ENCODE peak calls at places on chromosomes 16 and 17, in six cellular contexts. One of them, this sample, is unnamed.

GRCh38 chr16:11566398-11566797 is 20.3 kb downstream of the LITAF start:
- DNase-seq in SK-N-SH: no peak
- DNase-seq in HCT116: no peak
- DNase-seq in GM12878: no peak
- DNase-seq in K562: no peak
- DNase-seq in HepG2: no peak
- DNase-seq in this sample: no peak

GRCh38 chr16:34802396-34802795 is 1343.0 kb downstream of the TP53TG3F start:
- DNase-seq in SK-N-SH: peak
- DNase-seq in HCT116: no peak
- DNase-seq in GM12878: no peak
- DNase-seq in K562: no peak
- DNase-seq in HepG2: no peak
- DNase-seq in this sample: no peak

GRCh38 chr17:76432712-76433336 is 20.1 kb downstream of the UBE2O start:
- DNase-seq in SK-N-SH: no peak
- DNase-seq in HCT116: peak
- DNase-seq in GM12878: no peak
- DNase-seq in K562: no peak
- DNase-seq in HepG2: peak
- DNase-seq in this sample: no peak

GRCh38 chr16:11604783-11605563 is 18.3 kb upstream of the LITAF start:
- DNase-seq in SK-N-SH: no peak
- DNase-seq in HCT116: no peak
- DNase-seq in GM12878: no peak
- DNase-seq in K562: no peak
- DNase-seq in HepG2: no peak
- DNase-seq in this sample: no peak

GRCh38 chr16:6947291-6947690 is 385.4 kb upstream of the RBFOX1 start:
- DNase-seq in SK-N-SH: no peak
- DNase-seq in HCT116: no peak
- DNase-seq in GM12878: no peak
- DNase-seq in K562: no peak
- DNase-seq in HepG2: no peak
- DNase-seq in this sample: no peak

GRCh38 chr16:66717112-66717675 is 20.7 kb upstream of the CMTM4 start:
- DNase-seq in SK-N-SH: peak
- DNase-seq in HCT116: no peak
- DNase-seq in GM12878: no peak
- DNase-seq in K562: peak
- DNase-seq in HepG2: peak
- DNase-seq in this sample: no peak

GRCh38 chr16:29774730-29775129 is 3.3 kb upstream of the ZG16 start:
- DNase-seq in SK-N-SH: no peak
- DNase-seq in HCT116: no peak
- DNase-seq in GM12878: no peak
- DNase-seq in K562: no peak
- DNase-seq in HepG2: no peak
- DNase-seq in this sample: no peak

GRCh38 chr17:8696951-8697745 is 47.5 kb downstream of the CCDC42 start:
- DNase-seq in SK-N-SH: peak
- DNase-seq in HCT116: no peak
- DNase-seq in GM12878: no peak
- DNase-seq in K562: no peak
- DNase-seq in HepG2: peak
- DNase-seq in this sample: no peak

GRCh38 chr16:69485816-69486215 is 61.4 kb downstream of the CYB5B start:
- DNase-seq in SK-N-SH: no peak
- DNase-seq in HCT116: no peak
- DNase-seq in GM12878: no peak
- DNase-seq in K562: no peak
- DNase-seq in HepG2: no peak
- DNase-seq in this sample: no peak

GRCh38 chr17:63274156-63274555 is 171.9 kb downstream of the CYB561 start:
- DNase-seq in SK-N-SH: no peak
- DNase-seq in HCT116: peak
- DNase-seq in GM12878: no peak
- DNase-seq in K562: no peak
- DNase-seq in HepG2: no peak
- DNase-seq in this sample: no peak

GRCh38 chr17:44924107-44924544 is 8.8 kb upstream of the GFAP start:
- DNase-seq in SK-N-SH: no peak
- DNase-seq in HCT116: no peak
- DNase-seq in GM12878: no peak
- DNase-seq in K562: no peak
- DNase-seq in HepG2: no peak
- DNase-seq in this sample: no peak

GRCh38 chr17:19338031-19338990 is 24.2 kb downstream of the B9D1 start:
- DNase-seq in SK-N-SH: peak
- DNase-seq in HCT116: no peak
- DNase-seq in GM12878: no peak
- DNase-seq in K562: peak
- DNase-seq in HepG2: peak
- DNase-seq in this sample: no peak

GRCh38 chr16:399278-400019 is 2.2 kb upstream of the DECR2 start:
- DNase-seq in SK-N-SH: no peak
- DNase-seq in HCT116: no peak
- DNase-seq in GM12878: no peak
- DNase-seq in K562: no peak
- DNase-seq in HepG2: no peak
- DNase-seq in this sample: no peak

GRCh38 chr16:50941651-50942050 is 199.8 kb downstream of the CYLD start:
- DNase-seq in SK-N-SH: no peak
- DNase-seq in HCT116: no peak
- DNase-seq in GM12878: no peak
- DNase-seq in K562: no peak
- DNase-seq in HepG2: no peak
- DNase-seq in this sample: no peak

GRCh38 chr16:11841026-11841425 is 10.3 kb downstream of the RSL1D1 start:
- DNase-seq in SK-N-SH: no peak
- DNase-seq in HCT116: no peak
- DNase-seq in GM12878: no peak
- DNase-seq in K562: no peak
- DNase-seq in HepG2: no peak
- DNase-seq in this sample: no peak

GRCh38 chr17:31489295-31490018 is 98.0 kb downstream of the RAB11FIP4 start:
- DNase-seq in SK-N-SH: no peak
- DNase-seq in HCT116: peak
- DNase-seq in GM12878: no peak
- DNase-seq in K562: peak
- DNase-seq in HepG2: peak
- DNase-seq in this sample: no peak

GRCh38 chr17:8894673-8895578 is 27.5 kb upstream of the PIK3R6 start:
- DNase-seq in SK-N-SH: peak
- DNase-seq in HCT116: peak
- DNase-seq in GM12878: peak
- DNase-seq in K562: peak
- DNase-seq in HepG2: peak
- DNase-seq in this sample: no peak

GRCh38 chr17:66944365-66945203 is 19.9 kb upstream of the CACNG4 start:
- DNase-seq in SK-N-SH: peak
- DNase-seq in HCT116: no peak
- DNase-seq in GM12878: no peak
- DNase-seq in K562: no peak
- DNase-seq in HepG2: no peak
- DNase-seq in this sample: no peak

GRCh38 chr16:55471448-55472097 is 7.4 kb upstream of the MMP2 start:
- DNase-seq in SK-N-SH: no peak
- DNase-seq in HCT116: peak
- DNase-seq in GM12878: no peak
- DNase-seq in K562: no peak
- DNase-seq in HepG2: no peak
- DNase-seq in this sample: no peak

GRCh38 chr17:68733241-68734176 is 132.3 kb upstream of the FAM20A start:
- DNase-seq in SK-N-SH: no peak
- DNase-seq in HCT116: no peak
- DNase-seq in GM12878: no peak
- DNase-seq in K562: no peak
- DNase-seq in HepG2: peak
- DNase-seq in this sample: no peak

GRCh38 chr17:81519284-81520020 is 6.9 kb upstream of the ACTG1 start:
- DNase-seq in SK-N-SH: no peak
- DNase-seq in HCT116: peak
- DNase-seq in GM12878: no peak
- DNase-seq in K562: peak
- DNase-seq in HepG2: no peak
- DNase-seq in this sample: no peak

GRCh38 chr16:62067182-62067581 is 30.9 kb upstream of the CDH8 start:
- DNase-seq in SK-N-SH: no peak
- DNase-seq in HCT116: no peak
- DNase-seq in GM12878: no peak
- DNase-seq in K562: no peak
- DNase-seq in HepG2: no peak
- DNase-seq in this sample: no peak

GRCh38 chr17:17561408-17562144 is 29.9 kb downstream of the PEMT start:
- DNase-seq in SK-N-SH: no peak
- DNase-seq in HCT116: no peak
- DNase-seq in GM12878: no peak
- DNase-seq in K562: no peak
- DNase-seq in HepG2: no peak
- DNase-seq in this sample: no peak

DNA sequence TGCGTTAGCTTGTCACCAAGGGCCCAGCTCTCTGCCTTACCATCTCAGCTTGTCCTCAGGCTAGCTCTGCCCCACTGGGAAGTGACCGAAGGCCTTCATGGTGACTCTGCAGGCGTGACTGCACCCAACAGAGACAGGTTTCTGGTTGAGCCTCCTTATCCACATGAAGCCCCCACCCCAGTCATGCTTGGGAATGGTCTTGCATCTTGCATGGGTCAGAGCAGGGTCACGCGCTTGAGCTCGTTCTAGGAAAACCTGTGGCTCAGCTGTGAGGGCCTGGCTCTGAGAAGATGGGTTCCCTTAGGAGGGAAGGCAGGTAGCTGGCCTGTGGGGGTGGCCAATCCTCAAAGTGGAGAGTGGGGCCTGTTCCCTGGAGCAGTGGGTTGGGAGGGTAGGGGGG is 122.8 kb downstream of the BANP start:
- DNase-seq in SK-N-SH: no peak
- DNase-seq in HCT116: no peak
- DNase-seq in GM12878: no peak
- DNase-seq in K562: no peak
- DNase-seq in HepG2: no peak
- DNase-seq in this sample: no peak
- TF ChIP-seq SIN3A in SK-N-SH: no peak
- TF ChIP-seq SIN3A in HCT116: no peak
- TF ChIP-seq SIN3A in GM12878: no peak
- TF ChIP-seq SIN3A in K562: no peak
- TF ChIP-seq SIN3A in HepG2: no peak
- TF ChIP-seq SIN3A in this sample: no peak

GRCh38 chr17:13154403-13154802 is 136.6 kb upstream of the ELAC2 start:
- DNase-seq in SK-N-SH: no peak
- DNase-seq in HCT116: no peak
- DNase-seq in GM12878: no peak
- DNase-seq in K562: no peak
- DNase-seq in HepG2: no peak
- DNase-seq in this sample: no peak

GRCh38 chr17:13154932-13155331 is 137.1 kb upstream of the ELAC2 start:
- DNase-seq in SK-N-SH: no peak
- DNase-seq in HCT116: no peak
- DNase-seq in GM12878: no peak
- DNase-seq in K562: no peak
- DNase-seq in HepG2: no peak
- DNase-seq in this sample: no peak

GRCh38 chr17:13157656-13158055 is 139.8 kb upstream of the ELAC2 start:
- DNase-seq in SK-N-SH: no peak
- DNase-seq in HCT116: no peak
- DNase-seq in GM12878: no peak
- DNase-seq in K562: no peak
- DNase-seq in HepG2: no peak
- DNase-seq in this sample: no peak

GRCh38 chr17:13158511-13159240 is 140.8 kb upstream of the ELAC2 start:
- DNase-seq in SK-N-SH: no peak
- DNase-seq in HCT116: no peak
- DNase-seq in GM12878: no peak
- DNase-seq in K562: no peak
- DNase-seq in HepG2: no peak
- DNase-seq in this sample: no peak

GRCh38 chr17:13153036-13153435 is 135.2 kb upstream of the ELAC2 start:
- DNase-seq in SK-N-SH: no peak
- DNase-seq in HCT116: no peak
- DNase-seq in GM12878: no peak
- DNase-seq in K562: no peak
- DNase-seq in HepG2: no peak
- DNase-seq in this sample: no peak
- TF ChIP-seq REST in SK-N-SH: no peak
- TF ChIP-seq REST in HCT116: no peak
- TF ChIP-seq REST in GM12878: no peak
- TF ChIP-seq REST in K562: no peak
- TF ChIP-seq REST in HepG2: no peak
- TF ChIP-seq REST in this sample: no peak

DNA sequence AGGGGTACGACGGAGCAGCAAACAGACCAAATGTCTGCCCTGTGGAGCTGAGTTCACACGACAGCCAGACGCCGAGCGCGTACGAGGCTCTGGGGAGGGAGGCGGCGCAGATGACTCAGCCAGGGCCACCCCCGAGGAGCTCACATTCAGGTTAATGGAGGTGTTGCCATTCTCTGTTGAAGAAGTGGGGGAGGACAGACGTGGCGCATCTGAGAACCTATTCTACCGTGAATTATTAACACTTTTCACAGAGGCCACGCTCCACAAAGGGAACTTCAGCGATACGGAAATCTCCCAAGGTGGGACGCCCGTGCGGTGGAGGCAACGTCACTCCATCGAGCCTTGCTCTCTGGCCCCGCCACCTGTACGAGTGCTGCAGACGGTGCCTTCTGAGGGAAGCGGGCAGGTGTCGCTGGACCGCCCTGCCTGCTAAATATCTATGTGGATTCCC is 19.2 kb downstream of the ABR start:
- DNase-seq in SK-N-SH: no peak
- DNase-seq in HCT116: no peak
- DNase-seq in GM12878: no peak
- DNase-seq in K562: no peak
- DNase-seq in HepG2: no peak
- DNase-seq in this sample: no peak
- TF ChIP-seq POLR2AphosphoS5 in SK-N-SH: no peak
- TF ChIP-seq POLR2AphosphoS5 in HCT116: no peak
- TF ChIP-seq POLR2AphosphoS5 in GM12878: no peak
- TF ChIP-seq POLR2AphosphoS5 in K562: no peak
- TF ChIP-seq POLR2AphosphoS5 in HepG2: no peak
- TF ChIP-seq POLR2AphosphoS5 in this sample: no peak

GRCh38 chr16:56874800-56875199 is 9.8 kb downstream of the SLC12A3 start:
- DNase-seq in SK-N-SH: peak
- DNase-seq in HCT116: no peak
- DNase-seq in GM12878: no peak
- DNase-seq in K562: no peak
- DNase-seq in HepG2: no peak
- DNase-seq in this sample: no peak
- TF ChIP-seq SIN3A in SK-N-SH: no peak
- TF ChIP-seq SIN3A in HCT116: no peak
- TF ChIP-seq SIN3A in GM12878: no peak
- TF ChIP-seq SIN3A in K562: no peak
- TF ChIP-seq SIN3A in HepG2: no peak
- TF ChIP-seq SIN3A in this sample: no peak

GRCh38 chr16:9610727-9611126 is 519.3 kb downstream of the HAPSTR1 start:
- DNase-seq in SK-N-SH: no peak
- DNase-seq in HCT116: no peak
- DNase-seq in GM12878: no peak
- DNase-seq in K562: no peak
- DNase-seq in HepG2: no peak
- DNase-seq in this sample: no peak

GRCh38 chr16:9607512-9608230 is 516.2 kb downstream of the HAPSTR1 start:
- DNase-seq in SK-N-SH: no peak
- DNase-seq in HCT116: no peak
- DNase-seq in GM12878: no peak
- DNase-seq in K562: no peak
- DNase-seq in HepG2: no peak
- DNase-seq in this sample: no peak

GRCh38 chr16:9612267-9612666 is 520.8 kb downstream of the HAPSTR1 start:
- DNase-seq in SK-N-SH: no peak
- DNase-seq in HCT116: no peak
- DNase-seq in GM12878: no peak
- DNase-seq in K562: no peak
- DNase-seq in HepG2: no peak
- DNase-seq in this sample: no peak
- TF ChIP-seq REST in SK-N-SH: no peak
- TF ChIP-seq REST in HCT116: no peak
- TF ChIP-seq REST in GM12878: no peak
- TF ChIP-seq REST in K562: no peak
- TF ChIP-seq REST in HepG2: no peak
- TF ChIP-seq REST in this sample: no peak